ENCODE peak calls at places on chromosomes 4 and X, in seven cellular contexts. B is CD8-positive, alpha-beta memory T cell; A is A549; X is CD8-positive, alpha-beta T cell; I is HCT116; U is ovary; K is fibroblast of lung. E is an unnamed sample. For H3K9me3, the result is how much of the 10 kb centered on the place peaks cover.

GRCh38 chrX:2781226-2781571 is 29.4 kb downstream of the XG start:
- DNase-seq in B (no peak), A (no peak), X (no peak), I (no peak), U (no peak), K (no peak), E (no peak)

GRCh38 chr4:110195561-110196205 is 2.7 kb downstream of the ELOVL6 start:
- DNase-seq in B (no peak), A (peak), X (no peak), I (no peak), U (no peak), K (peak), E (no peak)

GRCh38 chr4:48756689-48757220 is 23.3 kb downstream of the FRYL start:
- DNase-seq in B (no peak), A (no peak), X (no peak), I (no peak), U (no peak), K (no peak), E (no peak)

GRCh38 chrX:109954333-109954732 is 48.6 kb upstream of the TMEM164 start:
- DNase-seq in B (no peak), A (no peak), X (no peak), I (no peak), U (no peak), K (no peak), E (no peak)

GRCh38 chr4:104146048-104146447 is 348.6 kb downstream of the CXXC4 start:
- DNase-seq in B (no peak), A (no peak), X (no peak), I (no peak), U (no peak), K (no peak), E (no peak)

GRCh38 chr4:184099541-184099966 is 118.1 kb downstream of the ENPP6 start:
- DNase-seq in B (no peak), A (no peak), X (no peak), I (no peak), U (no peak), K (peak), E (no peak)

GRCh38 chrX:71671043-71671829 is 3.9 kb downstream of the LOC101059915 start:
- DNase-seq in B (no peak), A (no peak), X (no peak), I (no peak), U (no peak), K (no peak), E (no peak)

GRCh38 chrX:39935414-39936064 is 162.2 kb downstream of the BCOR start:
- DNase-seq in B (no peak), A (no peak), X (no peak), I (no peak), U (no peak), K (no peak), E (no peak)

GRCh38 chr4:150211016-150211415 is 132.8 kb downstream of the DCLK2 start:
- DNase-seq in B (no peak), A (no peak), X (no peak), I (no peak), U (no peak), K (no peak), E (no peak)

GRCh38 chrX:3142259-3143042 is 101.2 kb downstream of the ARSF start:
- DNase-seq in B (no peak), A (no peak), X (no peak), I (peak), U (no peak), K (no peak), E (no peak)

GRCh38 chr4:184039963-184040383 is 134.9 kb downstream of the STOX2 start:
- DNase-seq in B (no peak), A (no peak), X (no peak), I (no peak), U (peak), K (peak), E (no peak)

GRCh38 chrX:78092296-78092695 is 11.8 kb upstream of the PGK1 start:
- DNase-seq in B (no peak), A (no peak), X (peak), I (peak), U (no peak), K (peak), E (no peak)

GRCh38 chr4:37892641-37893040 is 1.8 kb downstream of the TBC1D1 start:
- DNase-seq in B (peak), A (no peak), X (peak), I (no peak), U (no peak), K (no peak), E (peak)

GRCh38 chr4:52545099-52546069 is 113.7 kb downstream of the USP46 start:
- DNase-seq in B (peak), A (peak), X (peak), I (peak), U (peak), K (peak), E (peak)

GRCh38 chr4:39305902-39306677 is 60.1 kb downstream of the RFC1 start:
- DNase-seq in B (no peak), A (no peak), X (no peak), I (no peak), U (no peak), K (peak), E (no peak)

GRCh38 chr4:53552711-53553110 is 38.6 kb downstream of the LNX1 start:
- DNase-seq in B (no peak), A (no peak), X (no peak), I (no peak), U (no peak), K (no peak), E (no peak)

GRCh38 chrX:111874241-111874640 is 1.7 kb upstream of the TRPC5OS start:
- DNase-seq in B (no peak), A (no peak), X (no peak), I (no peak), U (no peak), K (no peak), E (no peak)

GRCh38 chr4:24799196-24799543 is 3.8 kb downstream of the SOD3 start:
- DNase-seq in B (no peak), A (no peak), X (no peak), I (no peak), U (no peak), K (no peak), E (no peak)

GRCh38 chr4:87073570-87074470 is 139.0 kb downstream of the AFF1 start:
- DNase-seq in B (peak), A (no peak), X (peak), I (no peak), U (no peak), K (peak), E (peak)

GRCh38 chr4:186707574-186707973 is 16.1 kb downstream of the FAT1 start:
- DNase-seq in B (no peak), A (no peak), X (no peak), I (no peak), U (no peak), K (no peak), E (no peak)

GRCh38 chrX:129496625-129497024 is 26.7 kb downstream of the SMARCA1 start:
- DNase-seq in B (no peak), A (no peak), X (no peak), I (no peak), U (no peak), K (peak), E (no peak)

GRCh38 chr4:83115000-83115399 is 471 bp upstream of the PLAC8 start:
- DNase-seq in B (no peak), A (no peak), X (no peak), I (no peak), U (no peak), K (peak), E (no peak)

GRCh38 chr4:161332696-161333095 is 831.1 kb downstream of the FSTL5 start:
- DNase-seq in B (no peak), A (no peak), X (no peak), I (no peak), U (no peak), K (no peak), E (no peak)

GRCh38 chrX:12401252-12401651 is 263.0 kb downstream of the FRMPD4 start:
- DNase-seq in B (no peak), A (no peak), X (no peak), I (no peak), U (no peak), K (no peak), E (no peak)

GRCh38 chr4:162209706-162210105 is 45.9 kb upstream of the FSTL5 start:
- DNase-seq in B (no peak), A (no peak), X (no peak), I (no peak), U (no peak), K (no peak), E (no peak)

GRCh38 chrX:36978886-36979285 is 29.3 kb upstream of the FAM47C start:
- DNase-seq in B (no peak), A (no peak), X (no peak), I (no peak), U (no peak), K (peak), E (no peak)

GRCh38 chr4:92305878-92306520 is 2.2 kb downstream of the GRID2 start:
- DNase-seq in B (no peak), A (no peak), X (no peak), I (no peak), U (no peak), K (no peak), E (no peak)

GRCh38 chrX:38982370-38982769 is 181.1 kb downstream of the MID1IP1 start:
- DNase-seq in B (no peak), A (no peak), X (no peak), I (no peak), U (no peak), K (no peak), E (no peak)

GRCh38 chr4:39102297-39102696 is 40.3 kb downstream of the KLHL5 start:
- DNase-seq in B (no peak), A (no peak), X (no peak), I (no peak), U (no peak), K (no peak), E (no peak)

GRCh38 chrX:133776072-133776471 is 209.3 kb downstream of the GPC3 start:
- DNase-seq in B (no peak), A (no peak), X (peak), I (no peak), U (no peak), K (peak), E (peak)

GRCh38 chr4:168716411-168717129 is 219.7 kb downstream of the PALLD start:
- DNase-seq in B (no peak), A (no peak), X (no peak), I (no peak), U (no peak), K (no peak), E (no peak)

GRCh38 chrX:151870603-151871002 is 42.1 kb upstream of the MAGEA4 start:
- DNase-seq in B (no peak), A (peak), X (no peak), I (peak), U (no peak), K (peak), E (no peak)

GRCh38 chrX:150365051-150365952 is 2.2 kb downstream of the MAMLD1 start:
- DNase-seq in B (peak), A (peak), X (peak), I (peak), U (peak), K (peak), E (peak)

GRCh38 chrX:82141942-82142341 is 940.0 kb downstream of the SH3BGRL start:
- DNase-seq in B (peak), A (no peak), X (no peak), I (no peak), U (no peak), K (no peak), E (no peak)
- H3K9me3 ChIP-seq in B (under half), A (under half), X (under half), I (under half), U (under half), K (under half), E (under half)

GRCh38 chrX:135651647-135652295 is 61.7 kb upstream of the CT45A1 start:
- DNase-seq in B (no peak), A (no peak), X (no peak), I (no peak), U (no peak), K (no peak), E (no peak)
- H3K9me3 ChIP-seq in B (under half), A (under half), X (under half), I (under half), U (under half), K (under half), E (under half)

DNA sequence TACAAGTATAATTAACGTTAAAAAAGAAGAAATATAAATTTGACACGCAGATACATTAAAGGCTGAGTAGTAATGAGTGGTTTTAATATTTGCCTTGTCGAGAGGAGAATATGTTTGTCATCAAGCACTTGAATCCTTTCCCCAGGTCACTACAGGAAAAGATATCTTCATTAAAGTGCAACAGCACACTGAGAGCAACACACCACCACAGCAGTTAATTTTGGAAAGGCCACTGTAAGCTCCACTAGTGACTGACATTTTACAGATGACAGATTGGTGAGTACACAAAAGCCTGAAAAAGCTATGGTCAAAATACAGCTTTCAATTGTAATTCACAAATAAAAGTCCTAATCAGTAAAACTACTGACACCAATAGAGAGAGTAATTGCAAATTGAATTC is 76.6 kb downstream of the ZNF718 start:
- DNase-seq in B (no peak), A (no peak), X (no peak), I (no peak), U (no peak), K (no peak), E (no peak)
- H3K9me3 ChIP-seq in B (under half), A (under half), X (under half), I (under half), U (under half), K (under half), E (under half)

GRCh38 chrX:143017272-143017671 is 8.5 kb upstream of the SPANXN4 start:
- DNase-seq in B (no peak), A (no peak), X (no peak), I (no peak), U (no peak), K (no peak), E (no peak)
- H3K9me3 ChIP-seq in B (under half), A (under half), X (under half), I (under half), U (under half), K (under half), E (under half)

DNA sequence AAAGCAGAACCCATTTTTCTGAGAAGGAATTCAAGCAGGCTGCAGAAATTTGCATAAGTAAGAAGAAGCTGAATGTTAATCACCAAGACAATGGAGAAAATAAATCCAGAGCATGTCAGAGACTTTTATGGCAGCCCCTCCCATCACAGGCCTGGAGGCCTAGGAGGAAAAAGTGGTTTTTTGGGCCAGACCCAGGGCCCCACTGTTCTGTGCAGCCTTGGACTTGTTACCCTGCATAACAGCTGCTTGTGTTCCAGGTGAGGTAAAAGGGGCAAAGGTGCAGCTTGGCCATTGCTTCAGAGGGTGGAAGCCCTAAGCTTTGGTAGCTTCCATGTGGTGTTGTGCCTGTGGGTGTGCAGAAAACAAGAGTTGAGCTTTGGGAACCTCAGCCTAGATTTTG is 1516.2 kb upstream of the PCDH10 start:
- DNase-seq in B (no peak), A (no peak), X (no peak), I (no peak), U (no peak), K (no peak), E (no peak)
- H3K9me3 ChIP-seq in B (under half), A (under half), X (under half), I (under half), U (under half), K (under half), E (under half)

DNA sequence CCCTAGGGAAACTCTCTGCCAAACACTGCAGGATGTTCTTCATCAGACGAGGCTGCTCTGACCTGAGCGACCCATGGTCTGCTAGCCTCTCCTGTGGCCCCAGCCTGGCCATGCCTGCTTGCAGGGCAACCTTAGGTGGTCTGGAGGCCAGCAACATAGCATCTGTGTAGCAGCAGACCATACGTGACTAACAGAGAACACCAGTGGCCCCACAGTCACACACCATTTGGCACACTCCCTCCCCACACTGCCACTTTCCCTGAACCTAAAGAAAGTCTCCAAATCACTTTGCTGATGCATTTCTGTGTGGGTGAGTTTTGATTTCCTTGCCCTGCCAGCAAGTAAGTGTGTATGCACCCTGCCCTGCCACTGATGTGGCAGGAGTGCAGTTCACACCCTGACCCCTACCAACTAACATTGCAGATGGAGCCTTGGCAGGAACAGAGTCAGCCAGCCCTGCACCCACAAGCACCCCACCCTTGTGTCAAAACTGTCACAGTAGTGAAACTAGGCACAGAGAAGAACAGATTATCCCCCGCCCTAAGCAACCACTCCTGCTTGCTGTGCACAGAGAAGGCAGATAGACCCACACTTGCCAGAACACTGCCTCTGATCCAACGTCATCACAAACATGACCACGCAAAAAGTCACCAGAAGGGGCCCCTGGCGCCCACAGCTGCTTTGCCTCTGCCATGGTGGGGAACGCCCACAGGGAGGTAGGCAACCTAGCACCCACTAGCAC is 249.1 kb downstream of the SPIN4 start:
- DNase-seq in B (no peak), A (no peak), X (no peak), I (no peak), U (no peak), K (no peak), E (no peak)
- H3K9me3 ChIP-seq in B (under half), A (under half), X (under half), I (under half), U (under half), K (under half), E (under half)

GRCh38 chrX:82232679-82233078 is 1030.8 kb downstream of the SH3BGRL start:
- DNase-seq in B (no peak), A (no peak), X (no peak), I (no peak), U (no peak), K (no peak), E (no peak)

GRCh38 chrX:82237328-82237727 is 1035.4 kb downstream of the SH3BGRL start:
- DNase-seq in B (no peak), A (no peak), X (no peak), I (no peak), U (no peak), K (no peak), E (no peak)
- H3K9me3 ChIP-seq in B (under half), A (under half), X (under half), I (under half), U (under half), K (under half), E (under half)

DNA sequence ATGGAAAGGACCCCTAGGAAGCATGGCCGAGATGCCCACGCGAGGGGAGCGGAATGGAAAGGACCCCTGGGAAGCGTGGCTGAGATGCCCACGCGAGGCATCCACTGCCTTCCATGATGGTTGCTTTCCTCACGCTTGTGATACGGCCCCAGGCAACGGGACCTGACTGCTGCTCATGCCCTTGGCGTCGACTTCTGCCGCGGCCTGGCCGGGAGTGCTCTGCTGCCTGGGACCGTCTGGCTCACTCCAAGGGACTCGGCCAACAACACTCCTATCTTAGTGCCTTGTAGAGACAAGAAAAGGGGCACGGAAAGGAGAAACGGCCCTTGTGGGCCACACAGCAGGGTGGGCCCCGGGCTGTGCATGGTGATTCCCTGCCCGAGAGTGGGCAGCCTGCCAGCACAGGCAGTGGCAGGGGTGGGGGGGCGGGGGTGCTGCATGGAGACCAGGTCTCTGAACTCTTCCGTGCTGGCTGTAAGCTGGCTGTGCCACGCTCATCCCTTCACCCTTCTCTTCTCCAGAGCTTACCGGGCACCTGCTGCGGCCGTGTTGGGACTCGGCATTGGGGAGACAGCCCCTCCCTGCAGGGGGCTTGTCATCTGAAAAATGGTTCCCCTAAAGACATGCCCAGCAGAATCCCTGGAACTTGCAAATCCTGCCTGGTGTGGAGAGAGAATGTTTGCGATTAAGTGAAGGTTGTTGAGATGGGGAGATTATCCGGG is 38.6 kb upstream of the HMX1 start:
- DNase-seq in B (no peak), A (no peak), X (no peak), I (no peak), U (no peak), K (no peak), E (peak)
- H3K9me3 ChIP-seq in B (under half), A (under half), X (under half), I (under half), U (under half), K (under half), E (under half)

E was measured in T-helper 17 cell.